ENCODE peak calls at places on chromosomes 16 and 17, in five cellular contexts. G is cardiac fibroblast, M is kidney epithelial cell, W is left ventricle myocardium inferior, Y is lung. C is an unnamed sample.

GRCh38 chr17:82627827-82628226 is 20.4 kb downstream of the WDR45B start:
- DNase-seq in G (no peak), M (no peak), W (no peak), Y (no peak), C (no peak)

GRCh38 chr17:82350182-82351030 is 8.6 kb upstream of the TEX19 start:
- DNase-seq in G (no peak), M (no peak), W (no peak), Y (no peak), C (no peak)

GRCh38 chr17:57832711-57833596 is 16.9 kb downstream of the MRPS23 start:
- DNase-seq in G (peak), M (peak), W (peak), Y (peak), C (no peak)

GRCh38 chr17:15659236-15659635 is 24.9 kb downstream of the TRIM16 start:
- DNase-seq in G (no peak), M (no peak), W (no peak), Y (no peak), C (no peak)

GRCh38 chr17:4945176-4945943 is 3.0 kb downstream of the PFN1 start:
- DNase-seq in G (peak), M (no peak), W (peak), Y (peak), C (peak)

GRCh38 chr17:28760987-28761562 is 17.3 kb downstream of the TRAF4 start:
- DNase-seq in G (peak), M (no peak), W (peak), Y (peak), C (peak)

GRCh38 chr17:45941395-45941794 is 47.0 kb downstream of the MAPT start:
- DNase-seq in G (no peak), M (no peak), W (no peak), Y (no peak), C (no peak)

GRCh38 chr17:15511142-15511541 is 43.7 kb upstream of the CDRT4 start:
- DNase-seq in G (no peak), M (no peak), W (no peak), Y (no peak), C (no peak)

GRCh38 chr16:49456763-49457162 is 83.2 kb downstream of the C16orf78 start:
- DNase-seq in G (no peak), M (no peak), W (no peak), Y (no peak), C (no peak)

GRCh38 chr17:62965149-62965648 is 836 bp upstream of the TANC2 start:
- DNase-seq in G (no peak), M (no peak), W (no peak), Y (no peak), C (no peak)

GRCh38 chr16:19841184-19841583 is 43.5 kb downstream of the GPRC5B start:
- DNase-seq in G (no peak), M (no peak), W (no peak), Y (no peak), C (no peak)

GRCh38 chr17:77572065-77572601 is 386.4 kb upstream of the TNRC6C start:
- DNase-seq in G (no peak), M (no peak), W (no peak), Y (no peak), C (no peak)

GRCh38 chr17:19935169-19935568 is 42.5 kb downstream of the AKAP10 start:
- DNase-seq in G (peak), M (no peak), W (no peak), Y (no peak), C (no peak)

GRCh38 chr17:8964801-8965393 is 610 bp downstream of the PIK3R5 start:
- DNase-seq in G (no peak), M (no peak), W (no peak), Y (peak), C (no peak)

GRCh38 chr17:10836966-10837599 is 804 bp downstream of the PIRT start:
- DNase-seq in G (no peak), M (no peak), W (no peak), Y (no peak), C (no peak)

GRCh38 chr16:1091992-1092552 is 4.0 kb downstream of the C1QTNF8 start:
- DNase-seq in G (no peak), M (no peak), W (no peak), Y (no peak), C (no peak)

GRCh38 chr16:77225182-77225581 is 26.0 kb downstream of the SYCE1L start:
- DNase-seq in G (no peak), M (no peak), W (no peak), Y (no peak), C (no peak)

GRCh38 chr17:8455660-8456059 is 20.0 kb downstream of the NDEL1 start:
- DNase-seq in G (no peak), M (no peak), W (no peak), Y (no peak), C (no peak)

GRCh38 chr17:44220211-44221071 is 966 bp upstream of the UBTF start:
- DNase-seq in G (peak), M (no peak), W (peak), Y (no peak), C (no peak)

GRCh38 chr16:51243836-51244483 is 92.9 kb upstream of the SALL1 start:
- DNase-seq in G (no peak), M (peak), W (no peak), Y (no peak), C (no peak)

GRCh38 chr17:79272666-79273219 is 198.1 kb downstream of the ENGASE start:
- DNase-seq in G (peak), M (no peak), W (no peak), Y (no peak), C (no peak)

GRCh38 chr16:12499032-12499735 is 304.5 kb downstream of the CPPED1 start:
- DNase-seq in G (no peak), M (no peak), W (no peak), Y (no peak), C (no peak)

GRCh38 chr17:82152556-82153294 is 54.7 kb upstream of the FASN start:
- DNase-seq in G (no peak), M (no peak), W (no peak), Y (peak), C (no peak)

GRCh38 chr17:15954222-15954621 is 9.3 kb downstream of the ADORA2B start:
- DNase-seq in G (peak), M (peak), W (no peak), Y (no peak), C (peak)

GRCh38 chr16:2985457-2985856 is 5.2 kb upstream of the PKMYT1 start:
- DNase-seq in G (no peak), M (no peak), W (peak), Y (no peak), C (no peak)

GRCh38 chr17:78197147-78197830 is 10.1 kb downstream of the AFMID start:
- DNase-seq in G (no peak), M (no peak), W (peak), Y (no peak), C (no peak)

GRCh38 chr16:88721815-88722755 is 15.8 kb downstream of the CTU2 start:
- DNase-seq in G (no peak), M (no peak), W (no peak), Y (no peak), C (no peak)

GRCh38 chr17:61261001-61261587 is 138.5 kb upstream of the TBX2 start:
- DNase-seq in G (peak), M (no peak), W (no peak), Y (no peak), C (no peak)

GRCh38 chr16:89945654-89946053 is 2.9 kb upstream of the DEF8 start:
- DNase-seq in G (no peak), M (no peak), W (no peak), Y (peak), C (no peak)

GRCh38 chr17:75571885-75572215 is 15.8 kb upstream of the MYO15B start:
- DNase-seq in G (no peak), M (no peak), W (no peak), Y (no peak), C (no peak)

GRCh38 chr17:78974635-78975591 is 4.8 kb downstream of the LGALS3BP start:
- DNase-seq in G (peak), M (peak), W (peak), Y (peak), C (peak)

GRCh38 chr17:63445571-63446217 is 412 bp downstream of the CYB561 start:
- DNase-seq in G (no peak), M (no peak), W (no peak), Y (peak), C (no peak)

GRCh38 chr16:8631373-8631772 is 9.9 kb downstream of the METTL22 start:
- DNase-seq in G (no peak), M (no peak), W (no peak), Y (no peak), C (no peak)

GRCh38 chr16:26806641-26807040 is 260.1 kb upstream of the C16orf82 start:
- DNase-seq in G (no peak), M (no peak), W (no peak), Y (no peak), C (no peak)

GRCh38 chr16:26809461-26809860 is 257.3 kb upstream of the C16orf82 start:
- DNase-seq in G (no peak), M (no peak), W (no peak), Y (no peak), C (no peak)
- TF ChIP-seq CTCF in G (no peak), M (no peak), W (no peak), Y (no peak), C (no peak)

GRCh38 chr16:10942352-10943297 is at the start of gene DEXI:
- DNase-seq in G (peak), M (no peak), W (peak), Y (peak), C (no peak)
- TF ChIP-seq CTCF in G (no peak), M (no peak), W (peak), Y (no peak), C (peak)

GRCh38 chr17:1535737-1536136 is 19.3 kb upstream of the INPP5K start:
- DNase-seq in G (no peak), M (no peak), W (no peak), Y (no peak), C (no peak)
- TF ChIP-seq CTCF in G (no peak), M (no peak), W (no peak), Y (no peak), C (no peak)

GRCh38 chr17:655618-656017 is 59.0 kb downstream of the VPS53 start:
- DNase-seq in G (no peak), M (no peak), W (no peak), Y (no peak), C (no peak)

GRCh38 chr17:660453-660852 is 54.2 kb downstream of the VPS53 start:
- DNase-seq in G (no peak), M (no peak), W (no peak), Y (no peak), C (no peak)

GRCh38 chr17:661509-661908 is 53.1 kb downstream of the VPS53 start:
- DNase-seq in G (no peak), M (no peak), W (no peak), Y (no peak), C (no peak)
- TF ChIP-seq CTCF in G (no peak), M (no peak), W (no peak), Y (no peak), C (no peak)